ENCODE peak calls at places on chromosomes 7 and 10, in ten cellular contexts. K, N, J, D, H, F, I, V, M and Q are unnamed samples.

GRCh38 chr7:73822319-73823173 is 8.2 kb upstream of the CLDN4 start:
- DNase-seq in K (peak; percentile 21), N (peak; percentile 93), J (peak; percentile 94), D (no peak), H (no peak), F (peak; percentile 78), I (peak; percentile 99), V (peak; percentile 64), M (peak; percentile 98), Q (no peak)

GRCh38 chr7:91267558-91267955 is 3.3 kb downstream of the FZD1 start:
- DNase-seq in K (no peak), N (no peak), J (peak; percentile 54), D (no peak), H (no peak), F (no peak), I (no peak), V (peak; percentile 79), M (no peak), Q (no peak)

GRCh38 chr7:139092090-139092796 is 17.3 kb downstream of the ZC3HAV1 start:
- DNase-seq in K (no peak), N (no peak), J (no peak), D (no peak), H (no peak), F (no peak), I (no peak), V (no peak), M (no peak), Q (no peak)

GRCh38 chr7:120842131-120842621 is 15.8 kb downstream of the TSPAN12 start:
- DNase-seq in K (no peak), N (no peak), J (no peak), D (no peak), H (no peak), F (no peak), I (no peak), V (no peak), M (no peak), Q (no peak)

GRCh38 chr7:20408467-20408826 is 77.7 kb downstream of the ITGB8 start:
- DNase-seq in K (no peak), N (no peak), J (peak; percentile 60), D (no peak), H (no peak), F (no peak), I (peak; percentile 76), V (peak; percentile 85), M (no peak), Q (no peak)

GRCh38 chr10:36465604-36466379 is 659.6 kb upstream of the ANKRD30A start:
- DNase-seq in K (no peak), N (no peak), J (no peak), D (no peak), H (no peak), F (no peak), I (no peak), V (no peak), M (no peak), Q (no peak)

GRCh38 chr7:6323936-6324701 is 51.7 kb upstream of the CYTH3 start:
- DNase-seq in K (no peak), N (no peak), J (no peak), D (no peak), H (no peak), F (no peak), I (no peak), V (no peak), M (no peak), Q (no peak)

GRCh38 chr7:85021090-85021704 is 165.7 kb downstream of the SEMA3D start:
- DNase-seq in K (no peak), N (no peak), J (peak; percentile 45), D (no peak), H (no peak), F (no peak), I (no peak), V (peak; percentile 40), M (peak; percentile 1), Q (no peak)

GRCh38 chr7:24963218-24963617 is 16.8 kb downstream of the OSBPL3 start:
- DNase-seq in K (peak; percentile 33), N (peak; percentile 65), J (peak; percentile 67), D (no peak), H (no peak), F (peak; percentile 18), I (no peak), V (peak; percentile 68), M (no peak), Q (no peak)

GRCh38 chr7:155543011-155543881 is 3.1 kb downstream of the CNPY1 start:
- DNase-seq in K (no peak), N (no peak), J (no peak), D (peak; percentile 32), H (peak; percentile 43), F (no peak), I (no peak), V (peak; percentile 47), M (no peak), Q (no peak)

GRCh38 chr7:17559388-17559787 is 260.9 kb downstream of the AHR start:
- DNase-seq in K (no peak), N (no peak), J (no peak), D (no peak), H (no peak), F (no peak), I (peak; percentile 47), V (no peak), M (peak; percentile 26), Q (no peak)

GRCh38 chr10:11610855-11611247 is 599 bp downstream of the USP6NL start:
- DNase-seq in K (peak; percentile 47), N (peak; percentile 38), J (peak; percentile 51), D (peak; percentile 47), H (peak; percentile 35), F (peak; percentile 36), I (no peak), V (peak; percentile 63), M (peak; percentile 25), Q (no peak)

GRCh38 chr7:28297821-28298439 is 114.4 kb upstream of the CREB5 start:
- DNase-seq in K (no peak), N (no peak), J (no peak), D (no peak), H (no peak), F (no peak), I (no peak), V (no peak), M (no peak), Q (no peak)

GRCh38 chr7:159004411-159004810 is 140.3 kb downstream of the VIPR2 start:
- DNase-seq in K (no peak), N (no peak), J (no peak), D (no peak), H (no peak), F (no peak), I (no peak), V (no peak), M (no peak), Q (no peak)

GRCh38 chr10:112875474-112876267 is 74.4 kb upstream of the TCF7L2 start:
- DNase-seq in K (no peak), N (peak; percentile 51), J (peak; percentile 89), D (no peak), H (no peak), F (no peak), I (peak; percentile 44), V (peak; percentile 76), M (peak; percentile 50), Q (peak; percentile 5)

GRCh38 chr7:32330602-32331001 is 159.6 kb downstream of the LSM5 start:
- DNase-seq in K (no peak), N (no peak), J (no peak), D (no peak), H (no peak), F (no peak), I (no peak), V (no peak), M (no peak), Q (no peak)
- TF ChIP-seq CTCF in K (no peak), N (no peak), J (no peak), D (no peak), H (no peak), F (no peak), I (no peak), V (no peak), M (no peak), Q (no peak)

GRCh38 chr7:135708041-135708440 is 19.9 kb downstream of the SLC13A4 start:
- DNase-seq in K (no peak), N (no peak), J (no peak), D (no peak), H (peak; percentile 64), F (no peak), I (no peak), V (no peak), M (no peak), Q (no peak)
- H3K27ac ChIP-seq in K (no peak overlapping the region), N (no peak overlapping the region), J (no peak overlapping the region), D (no peak overlapping the region), H (no peak overlapping the region), F (no peak overlapping the region), I (peak overlapping the region; percentile 93), V (no peak overlapping the region), M (no peak overlapping the region), Q (no peak overlapping the region)

GRCh38 chr10:71713135-71714040 is 6.2 kb downstream of the C10orf105 start:
- DNase-seq in K (no peak), N (peak; percentile 69), J (peak; percentile 79), D (peak; percentile 93), H (no peak), F (peak; percentile 88), I (peak; percentile 66), V (peak; percentile 97), M (no peak), Q (peak; percentile 74)
- TF ChIP-seq CTCF in K (no peak), N (peak; percentile 23), J (peak; percentile 40), D (no peak), H (no peak), F (no peak), I (no peak), V (peak; percentile 46), M (no peak), Q (no peak)

DNA sequence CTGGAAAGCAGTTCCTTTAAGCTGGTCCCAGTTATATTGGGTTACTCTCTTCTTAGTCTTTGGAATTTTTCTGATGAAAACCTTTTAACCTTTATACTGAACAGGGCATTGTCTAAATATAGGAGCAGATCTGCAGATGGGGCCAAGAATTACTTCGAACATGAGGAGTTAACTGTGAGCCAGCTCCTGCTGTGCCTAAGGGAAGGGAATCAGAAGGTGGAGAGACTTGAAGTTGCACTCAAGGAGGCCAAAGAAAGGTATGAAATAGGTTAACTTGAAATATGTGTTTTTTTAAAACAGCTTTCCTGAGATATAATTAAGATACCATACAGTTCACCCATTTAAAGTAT is 18.8 kb downstream of the OPTN start:
- DNase-seq in K (no peak), N (no peak), J (no peak), D (no peak), H (no peak), F (no peak), I (no peak), V (no peak), M (no peak), Q (no peak)
- H3K27ac ChIP-seq in K (no peak overlapping the region), N (no peak overlapping the region), J (no peak overlapping the region), D (no peak overlapping the region), H (no peak overlapping the region), F (peak overlapping the region; percentile 84), I (no peak overlapping the region), V (peak overlapping the region; percentile 77), M (no peak overlapping the region), Q (no peak overlapping the region)